ENCODE peak calls at places on chromosomes 3 and 15, in seven cellular contexts. O is activated CD4-positive, alpha-beta memory T cell treated with anti-CD3 and anti-CD28 coated beads for 36 hours; C is activated CD4-positive, alpha-beta T cell treated with anti-CD3 and anti-CD28 coated beads for 48 hours; D is iPS DF 19.7; Q is transverse colon; A is H9; R is substantia nigra. I is an unnamed sample.

GRCh38 chr3:113439576-113439975 is 1.7 kb downstream of the CFAP44 start:
- DNase-seq in C (no peak), Q (no peak), D (no peak), A (no peak), R (no peak), O (no peak), I (no peak)

GRCh38 chr15:56251315-56252091 is 7.8 kb upstream of the RFX7 start:
- DNase-seq in D (no peak), A (no peak), O (no peak), R (no peak), C (no peak), Q (no peak), I (no peak)

GRCh38 chr3:56137406-56137805 is 330.9 kb downstream of the ERC2 start:
- DNase-seq in Q (no peak), A (no peak), R (no peak), O (no peak), C (no peak), D (no peak), I (no peak)

GRCh38 chr3:83649692-83650091 is 1309.1 kb upstream of the CADM2 start:
- DNase-seq in D (no peak), Q (no peak), R (no peak), C (no peak), O (no peak), A (no peak), I (no peak)

GRCh38 chr3:11820540-11821041 is 26.1 kb downstream of the TAMM41 start:
- DNase-seq in Q (no peak), R (no peak), O (peak), A (peak), C (peak), D (no peak), I (no peak)

GRCh38 chr3:77513541-77513940 is 473.6 kb downstream of the ROBO2 start:
- DNase-seq in A (no peak), Q (no peak), O (no peak), R (no peak), D (no peak), C (no peak), I (no peak)

GRCh38 chr3:38605981-38606380 is 43.5 kb downstream of the SCN5A start:
- DNase-seq in C (no peak), O (no peak), D (no peak), Q (no peak), R (no peak), A (no peak), I (no peak)

GRCh38 chr15:45333550-45333949 is 44.8 kb downstream of the GATM start:
- DNase-seq in D (no peak), Q (peak), A (no peak), C (no peak), R (no peak), O (no peak), I (peak)

GRCh38 chr3:106257172-106257571 is 388.4 kb upstream of the CBLB start:
- DNase-seq in Q (no peak), A (no peak), R (no peak), O (no peak), D (no peak), C (no peak), I (no peak)

GRCh38 chr3:160400631-160401150 is 1.2 kb downstream of the SMC4 start:
- DNase-seq in R (no peak), A (no peak), Q (peak), C (peak), O (peak), D (no peak), I (no peak)

GRCh38 chr3:194083253-194084224 is 52.4 kb upstream of the HES1 start:
- DNase-seq in Q (no peak), R (no peak), O (no peak), C (no peak), A (no peak), D (no peak), I (no peak)

GRCh38 chr3:32392530-32393302 is 1.1 kb downstream of the CMTM7 start:
- DNase-seq in C (peak), Q (peak), O (peak), A (no peak), D (no peak), R (no peak), I (no peak)

GRCh38 chr3:33402936-33403335 is 37.3 kb downstream of the UBP1 start:
- DNase-seq in Q (no peak), D (no peak), R (no peak), A (no peak), O (no peak), C (no peak), I (no peak)

GRCh38 chr15:70328137-70329115 is 230.7 kb upstream of the TLE3 start:
- DNase-seq in Q (peak), R (no peak), A (no peak), C (no peak), D (no peak), O (no peak), I (no peak)

GRCh38 chr15:91793771-91794170 is 59.7 kb upstream of the SLCO3A1 start:
- DNase-seq in O (no peak), D (no peak), C (no peak), Q (no peak), A (no peak), R (no peak), I (no peak)

GRCh38 chr3:64594129-64594528 is 93.7 kb downstream of the ADAMTS9 start:
- DNase-seq in R (no peak), O (no peak), C (no peak), Q (no peak), D (no peak), A (no peak), I (no peak)

GRCh38 chr3:123385981-123386380 is 62.9 kb downstream of the ADCY5 start:
- DNase-seq in D (no peak), R (no peak), O (no peak), A (no peak), C (no peak), Q (no peak), I (no peak)

GRCh38 chr3:64354956-64355355 is 129.7 kb upstream of the PRICKLE2 start:
- DNase-seq in C (no peak), R (no peak), Q (no peak), O (no peak), D (no peak), A (no peak), I (no peak)

GRCh38 chr15:51030649-51031316 is 63.9 kb downstream of the TNFAIP8L3 start:
- DNase-seq in C (no peak), D (no peak), A (no peak), R (no peak), O (no peak), Q (no peak), I (no peak)

GRCh38 chr3:114879059-114880031 is 267.7 kb downstream of the ZBTB20 start:
- DNase-seq in O (no peak), C (no peak), Q (no peak), D (no peak), A (no peak), R (no peak), I (no peak)

GRCh38 chr3:41404601-41405000 is 205.3 kb downstream of the CTNNB1 start:
- DNase-seq in D (no peak), R (no peak), O (no peak), A (no peak), C (no peak), Q (no peak), I (no peak)

I was measured in occipital lobe.